ENCODE peak calls at places on chromosomes 2 and 18, in six cellular contexts. L is body of pancreas, A is PC-9, D is cardiac muscle cell, U is HFF-Myc, X is fibroblast of lung. W is an unnamed sample.

GRCh38 chr18:59008302-59008974 is 131.2 kb upstream of the SEC11C start:
- DNase-seq in A (peak), D (peak), U (peak), L (no peak), X (peak), W (peak)

GRCh38 chr18:38301621-38302020 is 736.0 kb upstream of the CELF4 start:
- DNase-seq in A (no peak), U (no peak), L (no peak), X (no peak), D (no peak), W (no peak)

GRCh38 chr2:54629914-54630609 is 93.4 kb upstream of the EML6 start:
- DNase-seq in D (peak), U (no peak), A (no peak), L (peak), X (peak), W (peak)

GRCh38 chr2:98910349-98911125 is 25.5 kb downstream of the CRACDL start:
- DNase-seq in X (no peak), D (no peak), L (no peak), U (no peak), A (no peak), W (no peak)

GRCh38 chr18:32469190-32469611 is 1.5 kb downstream of the GAREM1 start:
- DNase-seq in D (peak), L (peak), X (peak), U (no peak), A (peak), W (peak)

GRCh38 chr18:54233228-54233625 is 8.8 kb upstream of the MBD2 start:
- DNase-seq in L (no peak), X (no peak), D (no peak), A (no peak), U (no peak), W (peak)

GRCh38 chr2:46241344-46241743 is 55.9 kb upstream of the EPAS1 start:
- DNase-seq in U (no peak), A (no peak), D (no peak), X (peak), L (no peak), W (peak)

GRCh38 chr2:216632952-216633615 is at the start of gene IGFBP2:
- DNase-seq in L (peak), X (peak), A (peak), U (no peak), D (peak), W (no peak)

GRCh38 chr18:12317664-12318333 is 9.8 kb downstream of the TUBB6 start:
- DNase-seq in D (peak), U (no peak), L (no peak), X (peak), A (no peak), W (peak)

DNA sequence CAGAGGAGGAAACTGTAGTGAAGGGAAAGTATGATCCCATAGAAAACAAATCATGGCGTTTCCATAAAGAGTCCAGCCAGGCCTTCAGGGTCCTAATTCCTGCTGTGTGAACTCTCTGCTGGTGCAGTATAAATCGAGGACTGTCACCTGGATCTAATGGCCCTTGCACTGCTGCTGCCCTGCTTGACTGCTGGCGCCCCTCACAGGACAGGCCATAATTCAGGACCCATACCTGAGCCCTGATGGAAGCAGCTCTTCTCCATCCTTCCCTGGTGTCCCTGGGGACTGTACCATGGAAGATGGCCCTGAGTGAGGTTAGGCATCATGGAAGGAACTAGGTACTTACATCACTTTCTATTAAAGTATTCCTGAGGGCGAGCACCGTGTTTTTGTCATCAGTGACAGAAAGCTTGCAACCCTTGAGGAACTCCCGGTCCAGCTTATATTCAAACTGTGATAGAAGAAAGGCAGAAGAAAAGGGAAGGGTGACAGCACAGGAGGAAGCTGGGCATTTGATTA is 116.9 kb downstream of the RIF1 start:
- DNase-seq in X (no peak), A (no peak), L (no peak), D (no peak), U (no peak), W (no peak)
- H3K4me3 ChIP-seq in X (no peak), A (no peak), L (no peak), D (no peak), U (no peak), W (no peak)

GRCh38 chr2:62455957-62456692 is 49.9 kb downstream of the TMEM17 start:
- DNase-seq in D (no peak), X (no peak), L (no peak), U (no peak), A (no peak), W (no peak)

GRCh38 chr2:62452701-62453449 is 53.1 kb downstream of the TMEM17 start:
- DNase-seq in X (peak), L (no peak), D (no peak), U (no peak), A (no peak), W (no peak)

GRCh38 chr2:62447411-62447810 is 58.6 kb downstream of the TMEM17 start:
- DNase-seq in L (no peak), D (no peak), U (no peak), A (no peak), X (no peak), W (no peak)

GRCh38 chr2:62446491-62446890 is 59.5 kb downstream of the TMEM17 start:
- DNase-seq in X (no peak), U (no peak), L (no peak), A (no peak), D (no peak), W (no peak)

GRCh38 chr2:62450716-62451191 is 55.2 kb downstream of the TMEM17 start:
- DNase-seq in X (no peak), D (no peak), L (peak), U (no peak), A (no peak), W (no peak)
- TF ChIP-seq CTCF in X (no peak), D (no peak), L (no peak), U (no peak), A (no peak), W (no peak)

DNA sequence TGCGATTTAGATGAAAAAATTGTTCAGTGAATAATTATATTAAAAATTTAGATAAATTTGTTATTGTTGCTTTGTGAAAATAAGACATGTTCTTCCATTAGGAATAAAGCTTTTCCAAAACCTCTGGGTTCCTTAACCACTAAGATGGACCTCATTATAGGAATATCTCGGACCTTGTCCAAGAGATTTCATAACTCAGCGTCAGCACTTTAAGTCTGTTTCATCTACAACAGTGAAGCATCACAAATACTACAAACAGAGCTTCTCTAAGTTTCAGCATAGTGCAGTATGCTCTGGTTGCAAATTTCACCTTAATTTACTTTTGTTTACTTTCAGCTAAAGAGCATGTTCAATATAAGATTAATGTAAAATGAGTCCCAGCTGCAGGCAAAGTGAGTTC is 150.3 kb downstream of the UBE2E3 start:
- DNase-seq in X (no peak), D (peak), A (no peak), L (no peak), U (no peak), W (peak)
- H3K4me3 ChIP-seq in X (no peak), D (no peak), A (no peak), L (no peak), U (no peak), W (no peak)

GRCh38 chr2:204395539-204395938 is 149.7 kb upstream of the PARD3B start:
- DNase-seq in D (no peak), A (no peak), X (no peak), U (no peak), L (peak), W (no peak)
- TF ChIP-seq CTCF in D (no peak), A (no peak), X (no peak), U (no peak), L (no peak), W (no peak)

DNA sequence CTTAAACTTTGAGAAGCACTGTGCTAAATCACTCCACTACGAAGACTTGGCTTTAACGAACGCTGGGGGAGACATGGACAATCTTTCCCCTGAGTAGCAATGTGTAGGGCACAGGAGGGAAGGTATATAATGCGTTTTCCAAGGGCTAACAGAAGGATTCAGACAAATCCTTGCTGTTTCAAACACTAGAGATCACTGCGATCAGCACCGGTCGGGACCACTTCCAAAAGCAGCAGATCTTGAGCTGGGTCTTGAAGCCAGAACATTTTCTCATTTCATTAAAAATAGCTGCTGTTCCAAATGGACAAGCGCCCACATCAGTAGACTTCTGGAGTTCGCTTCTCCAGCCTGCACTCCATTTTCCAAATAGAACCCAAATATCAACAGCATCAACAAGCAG is 65.1 kb upstream of the MAPRE2 start:
- DNase-seq in D (no peak), L (no peak), X (no peak), A (no peak), U (no peak), W (no peak)
- H3K4me3 ChIP-seq in D (peak), L (peak), X (peak), A (peak), U (peak), W (no peak)

GRCh38 chr2:229714080-229714735 is at the start of gene DNER:
- DNase-seq in D (no peak), A (peak), L (peak), X (no peak), U (no peak), W (no peak)
- TF ChIP-seq CTCF in D (no peak), A (no peak), L (no peak), X (no peak), U (no peak), W (no peak)

DNA sequence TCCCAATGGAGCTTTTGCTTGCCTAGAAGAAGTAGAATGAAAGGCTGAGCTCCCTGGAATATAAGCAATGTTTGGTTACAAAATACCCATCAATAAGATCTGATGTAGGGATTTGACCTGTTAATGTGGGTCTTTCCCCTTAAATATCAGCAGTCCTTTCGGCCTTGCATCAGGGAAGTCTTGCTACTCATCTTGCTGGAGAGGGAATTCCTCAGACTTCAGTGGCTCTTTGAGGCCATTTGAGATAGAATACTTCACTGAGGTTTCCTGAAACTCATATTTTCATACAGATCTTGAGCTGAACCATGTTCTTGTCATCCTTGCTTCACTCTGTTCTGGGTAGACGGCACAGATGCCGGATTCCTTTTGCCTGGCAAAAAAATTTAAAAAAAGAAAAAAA is 3.9 kb downstream of the TWIST2 start:
- DNase-seq in D (no peak), L (no peak), A (no peak), X (no peak), U (no peak), W (no peak)
- H3K4me3 ChIP-seq in D (no peak), L (no peak), A (no peak), X (peak), U (peak), W (no peak)

DNA sequence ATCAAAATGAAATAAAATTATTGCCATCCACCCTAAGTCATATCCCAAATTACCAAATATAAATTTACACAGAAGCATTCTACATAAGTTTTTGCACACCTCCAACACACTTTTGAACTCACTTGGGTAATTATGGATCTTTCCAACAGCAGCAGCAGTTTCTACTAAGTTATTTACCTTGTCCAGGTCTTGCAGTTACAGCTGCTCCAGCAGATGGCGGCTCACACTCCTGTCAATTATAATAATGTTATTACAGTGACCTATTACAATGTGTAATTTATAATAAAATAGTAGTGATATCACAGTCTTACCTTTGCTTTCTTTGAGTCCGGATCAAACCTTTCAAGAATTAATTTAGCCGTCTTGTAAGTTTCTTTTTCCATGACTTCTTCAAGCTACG is 37.9 kb downstream of the LNPK start:
- DNase-seq in X (no peak), D (no peak), L (no peak), A (no peak), U (no peak), W (no peak)
- TF ChIP-seq CTCF in X (no peak), D (no peak), L (no peak), A (peak), U (no peak), W (peak)

GRCh38 chr2:9997936-9998335 is 45.4 kb upstream of the KLF11 start:
- DNase-seq in A (no peak), L (no peak), X (no peak), U (no peak), D (no peak), W (no peak)

GRCh38 chr2:10000541-10000940 is 42.8 kb upstream of the KLF11 start:
- DNase-seq in L (no peak), X (no peak), U (no peak), A (no peak), D (no peak), W (no peak)

GRCh38 chr2:9998916-9999654 is 44.3 kb upstream of the KLF11 start:
- DNase-seq in U (no peak), X (no peak), L (no peak), A (no peak), D (no peak), W (no peak)

GRCh38 chr2:10001551-10001950 is 41.8 kb upstream of the KLF11 start:
- DNase-seq in L (no peak), U (no peak), X (no peak), D (no peak), A (no peak), W (no peak)

GRCh38 chr2:9999693-10000092 is 43.7 kb upstream of the KLF11 start:
- DNase-seq in D (no peak), U (no peak), L (no peak), X (no peak), A (no peak), W (no peak)
- H3K4me3 ChIP-seq in D (no peak), U (no peak), L (no peak), X (no peak), A (no peak), W (no peak)